ENCODE peak calls at places on chromosomes 11 and 22, in five cellular contexts. One of them, this sample, is unnamed.
A peak's percentile ranks its signal among the peaks of the same experiment; 100 is the strongest.

GRCh38 chr11:65640483-65641207 is 2.7 kb downstream of the SIPA1 start:
- DNase-seq in iPS DF 6.9: no peak
- DNase-seq in heart left ventricle: peak; percentile 70
- DNase-seq in CD8-positive, alpha-beta memory T cell: peak; percentile 57
- DNase-seq in lung: no peak
- DNase-seq in this sample: no peak

GRCh38 chr22:23216331-23217170 is 36.2 kb downstream of the BCR start:
- DNase-seq in iPS DF 6.9: no peak
- DNase-seq in heart left ventricle: no peak
- DNase-seq in CD8-positive, alpha-beta memory T cell: peak; percentile 43
- DNase-seq in lung: no peak
- DNase-seq in this sample: no peak

GRCh38 chr22:43988116-43988817 is 33.0 kb downstream of the SAMM50 start:
- DNase-seq in iPS DF 6.9: no peak
- DNase-seq in heart left ventricle: no peak
- DNase-seq in CD8-positive, alpha-beta memory T cell: no peak
- DNase-seq in lung: no peak
- DNase-seq in this sample: no peak

GRCh38 chr11:28919194-28919593 is 811.0 kb downstream of the METTL15 start:
- DNase-seq in iPS DF 6.9: no peak
- DNase-seq in heart left ventricle: no peak
- DNase-seq in CD8-positive, alpha-beta memory T cell: no peak
- DNase-seq in lung: no peak
- DNase-seq in this sample: no peak

GRCh38 chr11:126607374-126607773 is 251.9 kb downstream of the ST3GAL4 start:
- DNase-seq in iPS DF 6.9: peak; percentile 70
- DNase-seq in heart left ventricle: peak; percentile 26
- DNase-seq in CD8-positive, alpha-beta memory T cell: no peak
- DNase-seq in lung: no peak
- DNase-seq in this sample: peak; percentile 62

GRCh38 chr11:11931461-11932055 is 76.9 kb downstream of the DKK3 start:
- DNase-seq in iPS DF 6.9: no peak
- DNase-seq in heart left ventricle: no peak
- DNase-seq in CD8-positive, alpha-beta memory T cell: peak; percentile 22
- DNase-seq in lung: no peak
- DNase-seq in this sample: no peak

GRCh38 chr11:19080579-19080993 is 20.1 kb upstream of the MRGPRX2 start:
- DNase-seq in iPS DF 6.9: no peak
- DNase-seq in heart left ventricle: no peak
- DNase-seq in CD8-positive, alpha-beta memory T cell: no peak
- DNase-seq in lung: peak; percentile 42
- DNase-seq in this sample: no peak

GRCh38 chr22:44088976-44089570 is 65.0 kb downstream of the PARVB start:
- DNase-seq in iPS DF 6.9: no peak
- DNase-seq in heart left ventricle: peak; percentile 50
- DNase-seq in CD8-positive, alpha-beta memory T cell: no peak
- DNase-seq in lung: no peak
- DNase-seq in this sample: no peak

GRCh38 chr11:130547761-130548490 is 99.5 kb downstream of the ADAMTS15 start:
- DNase-seq in iPS DF 6.9: no peak
- DNase-seq in heart left ventricle: no peak
- DNase-seq in CD8-positive, alpha-beta memory T cell: no peak
- DNase-seq in lung: no peak
- DNase-seq in this sample: no peak

GRCh38 chr11:115284766-115285165 is 219.4 kb downstream of the CADM1 start:
- DNase-seq in iPS DF 6.9: no peak
- DNase-seq in heart left ventricle: no peak
- DNase-seq in CD8-positive, alpha-beta memory T cell: no peak
- DNase-seq in lung: no peak
- DNase-seq in this sample: no peak

GRCh38 chr11:35822815-35823495 is 120.9 kb upstream of the LDLRAD3 start:
- DNase-seq in iPS DF 6.9: no peak
- DNase-seq in heart left ventricle: no peak
- DNase-seq in CD8-positive, alpha-beta memory T cell: no peak
- DNase-seq in lung: no peak
- DNase-seq in this sample: no peak

GRCh38 chr11:31824791-31825452 is 13.8 kb upstream of the PAX6 start:
- DNase-seq in iPS DF 6.9: no peak
- DNase-seq in heart left ventricle: no peak
- DNase-seq in CD8-positive, alpha-beta memory T cell: no peak
- DNase-seq in lung: no peak
- DNase-seq in this sample: no peak

GRCh38 chr11:62400760-62401159 is 18.1 kb upstream of the SCGB1A1 start:
- DNase-seq in iPS DF 6.9: no peak
- DNase-seq in heart left ventricle: peak; percentile 85
- DNase-seq in CD8-positive, alpha-beta memory T cell: no peak
- DNase-seq in lung: peak; percentile 50
- DNase-seq in this sample: peak; percentile 87

GRCh38 chr22:39664485-39665200 is 94.1 kb downstream of the CACNA1I start:
- DNase-seq in iPS DF 6.9: no peak
- DNase-seq in heart left ventricle: no peak
- DNase-seq in CD8-positive, alpha-beta memory T cell: no peak
- DNase-seq in lung: no peak
- DNase-seq in this sample: no peak

GRCh38 chr22:23682827-23683355 is 7.9 kb upstream of the RGL4 start:
- DNase-seq in iPS DF 6.9: no peak
- DNase-seq in heart left ventricle: no peak
- DNase-seq in CD8-positive, alpha-beta memory T cell: no peak
- DNase-seq in lung: no peak
- DNase-seq in this sample: no peak

GRCh38 chr11:48055292-48056132 is 75.2 kb downstream of the PTPRJ start:
- DNase-seq in iPS DF 6.9: no peak
- DNase-seq in heart left ventricle: no peak
- DNase-seq in CD8-positive, alpha-beta memory T cell: peak; percentile 67
- DNase-seq in lung: peak; percentile 48
- DNase-seq in this sample: no peak

GRCh38 chr11:67029146-67029545 is 6.2 kb downstream of the SYT12 start:
- DNase-seq in iPS DF 6.9: no peak
- DNase-seq in heart left ventricle: no peak
- DNase-seq in CD8-positive, alpha-beta memory T cell: no peak
- DNase-seq in lung: no peak
- DNase-seq in this sample: no peak

GRCh38 chr22:27983361-27983791 is 64.3 kb upstream of the PITPNB start:
- DNase-seq in iPS DF 6.9: no peak
- DNase-seq in heart left ventricle: no peak
- DNase-seq in CD8-positive, alpha-beta memory T cell: no peak
- DNase-seq in lung: no peak
- DNase-seq in this sample: peak; percentile 38
- H3K9me3 ChIP-seq in iPS DF 6.9: no peaks in the 10 kb centered on the region
- H3K9me3 ChIP-seq in heart left ventricle: no peaks in the 10 kb centered on the region
- H3K9me3 ChIP-seq in CD8-positive, alpha-beta memory T cell: no peaks in the 10 kb centered on the region
- H3K9me3 ChIP-seq in lung: no peaks in the 10 kb centered on the region
- H3K9me3 ChIP-seq in this sample: no peaks in the 10 kb centered on the region

DNA sequence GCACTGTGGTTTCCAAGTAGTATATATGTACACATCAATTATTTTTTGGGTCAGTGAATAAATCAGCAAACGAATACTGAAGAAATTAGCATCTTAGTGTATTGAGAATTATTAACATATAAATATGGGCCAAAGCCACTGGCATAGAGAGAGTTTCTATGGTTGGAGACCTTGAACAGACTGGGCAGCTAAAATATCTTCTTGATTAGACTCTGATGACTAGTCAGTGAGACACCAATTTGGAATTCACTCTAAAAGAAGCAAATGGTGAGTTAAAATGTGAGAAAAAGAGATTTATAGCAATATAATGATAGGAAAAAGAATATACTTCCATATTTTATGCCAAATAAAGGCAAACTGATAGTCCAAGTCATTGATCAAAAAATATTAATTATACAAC is 731.0 kb upstream of the LUZP2 start:
- DNase-seq in iPS DF 6.9: no peak
- DNase-seq in heart left ventricle: no peak
- DNase-seq in CD8-positive, alpha-beta memory T cell: no peak
- DNase-seq in lung: no peak
- DNase-seq in this sample: no peak
- H3K9me3 ChIP-seq in iPS DF 6.9: no peaks in the 10 kb centered on the region
- H3K9me3 ChIP-seq in heart left ventricle: no peaks in the 10 kb centered on the region
- H3K9me3 ChIP-seq in CD8-positive, alpha-beta memory T cell: no peaks in the 10 kb centered on the region
- H3K9me3 ChIP-seq in lung: no peaks in the 10 kb centered on the region
- H3K9me3 ChIP-seq in this sample: no peaks in the 10 kb centered on the region

GRCh38 chr11:1414650-1415049 is 24.9 kb downstream of the BRSK2 start:
- DNase-seq in iPS DF 6.9: no peak
- DNase-seq in heart left ventricle: no peak
- DNase-seq in CD8-positive, alpha-beta memory T cell: no peak
- DNase-seq in lung: no peak
- DNase-seq in this sample: no peak
- H3K9me3 ChIP-seq in iPS DF 6.9: peaks cover 15% of the 10 kb centered on the region
- H3K9me3 ChIP-seq in heart left ventricle: peaks cover 22% of the 10 kb centered on the region
- H3K9me3 ChIP-seq in CD8-positive, alpha-beta memory T cell: peaks cover 20% of the 10 kb centered on the region
- H3K9me3 ChIP-seq in lung: peaks cover 14% of the 10 kb centered on the region
- H3K9me3 ChIP-seq in this sample: peaks cover 40% of the 10 kb centered on the region

GRCh38 chr22:47690166-47690565 is 927.7 kb downstream of the TBC1D22A start:
- DNase-seq in iPS DF 6.9: no peak
- DNase-seq in heart left ventricle: no peak
- DNase-seq in CD8-positive, alpha-beta memory T cell: no peak
- DNase-seq in lung: no peak
- DNase-seq in this sample: no peak

GRCh38 chr22:47690586-47690985 is 928.1 kb downstream of the TBC1D22A start:
- DNase-seq in iPS DF 6.9: no peak
- DNase-seq in heart left ventricle: no peak
- DNase-seq in CD8-positive, alpha-beta memory T cell: no peak
- DNase-seq in lung: no peak
- DNase-seq in this sample: no peak

GRCh38 chr22:47693606-47694005 is 931.2 kb downstream of the TBC1D22A start:
- DNase-seq in iPS DF 6.9: no peak
- DNase-seq in heart left ventricle: no peak
- DNase-seq in CD8-positive, alpha-beta memory T cell: no peak
- DNase-seq in lung: no peak
- DNase-seq in this sample: no peak

GRCh38 chr22:47692811-47693210 is 930.4 kb downstream of the TBC1D22A start:
- DNase-seq in iPS DF 6.9: no peak
- DNase-seq in heart left ventricle: no peak
- DNase-seq in CD8-positive, alpha-beta memory T cell: no peak
- DNase-seq in lung: no peak
- DNase-seq in this sample: no peak

DNA sequence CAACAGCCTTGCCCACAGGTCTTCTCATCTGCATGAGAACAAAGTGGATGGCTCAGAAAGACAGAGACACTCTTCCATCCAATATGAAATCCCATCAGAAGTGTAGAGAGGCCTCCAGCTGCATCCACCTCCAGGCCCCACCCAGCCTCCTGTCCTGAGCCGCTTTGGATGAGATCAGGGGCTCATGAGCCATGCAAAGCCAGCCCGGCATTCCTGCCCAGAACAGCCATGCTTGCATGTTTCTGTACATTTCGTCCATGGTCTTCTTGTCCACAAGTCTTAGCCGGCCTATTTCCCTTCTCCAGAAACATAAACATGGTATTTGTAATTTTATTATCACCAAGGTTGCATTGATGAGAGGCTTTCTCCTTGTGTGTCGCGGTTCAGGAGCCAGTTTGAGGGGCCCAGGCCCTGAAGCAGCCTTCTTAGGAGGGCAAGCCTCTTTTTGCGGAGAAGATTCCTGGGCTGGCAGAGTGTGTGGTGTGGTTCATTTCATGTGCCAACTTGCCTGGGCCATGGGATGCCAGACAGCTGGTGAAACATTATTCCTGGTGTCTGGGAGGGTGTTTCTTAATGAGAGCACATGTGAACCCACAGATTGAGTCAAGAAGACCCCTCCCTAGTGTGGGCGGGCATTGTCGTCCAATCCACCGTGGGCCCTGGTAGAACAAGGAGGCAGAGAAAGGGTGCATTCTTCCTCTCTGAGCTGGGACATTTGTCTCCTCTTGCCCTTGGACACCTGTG is 928.9 kb downstream of the TBC1D22A start:
- DNase-seq in iPS DF 6.9: no peak
- DNase-seq in heart left ventricle: no peak
- DNase-seq in CD8-positive, alpha-beta memory T cell: no peak
- DNase-seq in lung: no peak
- DNase-seq in this sample: no peak
- H3K9me3 ChIP-seq in iPS DF 6.9: peaks cover 25% of the 10 kb centered on the region
- H3K9me3 ChIP-seq in heart left ventricle: no peaks in the 10 kb centered on the region
- H3K9me3 ChIP-seq in CD8-positive, alpha-beta memory T cell: no peaks in the 10 kb centered on the region
- H3K9me3 ChIP-seq in lung: peaks cover 4% of the 10 kb centered on the region
- H3K9me3 ChIP-seq in this sample: no peaks in the 10 kb centered on the region

GRCh38 chr11:88399171-88399570 is 61.6 kb upstream of the CTSC start:
- DNase-seq in iPS DF 6.9: no peak
- DNase-seq in heart left ventricle: no peak
- DNase-seq in CD8-positive, alpha-beta memory T cell: no peak
- DNase-seq in lung: no peak
- DNase-seq in this sample: no peak

GRCh38 chr11:88402784-88403183 is 65.2 kb upstream of the CTSC start:
- DNase-seq in iPS DF 6.9: no peak
- DNase-seq in heart left ventricle: no peak
- DNase-seq in CD8-positive, alpha-beta memory T cell: no peak
- DNase-seq in lung: no peak
- DNase-seq in this sample: no peak

GRCh38 chr11:88404363-88404762 is 66.8 kb upstream of the CTSC start:
- DNase-seq in iPS DF 6.9: no peak
- DNase-seq in heart left ventricle: no peak
- DNase-seq in CD8-positive, alpha-beta memory T cell: no peak
- DNase-seq in lung: no peak
- DNase-seq in this sample: no peak

GRCh38 chr11:88402192-88402715 is 64.7 kb upstream of the CTSC start:
- DNase-seq in iPS DF 6.9: no peak
- DNase-seq in heart left ventricle: no peak
- DNase-seq in CD8-positive, alpha-beta memory T cell: no peak
- DNase-seq in lung: no peak
- DNase-seq in this sample: no peak

GRCh38 chr11:88398372-88399140 is 61.0 kb upstream of the CTSC start:
- DNase-seq in iPS DF 6.9: no peak
- DNase-seq in heart left ventricle: no peak
- DNase-seq in CD8-positive, alpha-beta memory T cell: no peak
- DNase-seq in lung: no peak
- DNase-seq in this sample: no peak
- H3K9me3 ChIP-seq in iPS DF 6.9: no peaks in the 10 kb centered on the region
- H3K9me3 ChIP-seq in heart left ventricle: no peaks in the 10 kb centered on the region
- H3K9me3 ChIP-seq in CD8-positive, alpha-beta memory T cell: no peaks in the 10 kb centered on the region
- H3K9me3 ChIP-seq in lung: no peaks in the 10 kb centered on the region
- H3K9me3 ChIP-seq in this sample: no peaks in the 10 kb centered on the region

DNA sequence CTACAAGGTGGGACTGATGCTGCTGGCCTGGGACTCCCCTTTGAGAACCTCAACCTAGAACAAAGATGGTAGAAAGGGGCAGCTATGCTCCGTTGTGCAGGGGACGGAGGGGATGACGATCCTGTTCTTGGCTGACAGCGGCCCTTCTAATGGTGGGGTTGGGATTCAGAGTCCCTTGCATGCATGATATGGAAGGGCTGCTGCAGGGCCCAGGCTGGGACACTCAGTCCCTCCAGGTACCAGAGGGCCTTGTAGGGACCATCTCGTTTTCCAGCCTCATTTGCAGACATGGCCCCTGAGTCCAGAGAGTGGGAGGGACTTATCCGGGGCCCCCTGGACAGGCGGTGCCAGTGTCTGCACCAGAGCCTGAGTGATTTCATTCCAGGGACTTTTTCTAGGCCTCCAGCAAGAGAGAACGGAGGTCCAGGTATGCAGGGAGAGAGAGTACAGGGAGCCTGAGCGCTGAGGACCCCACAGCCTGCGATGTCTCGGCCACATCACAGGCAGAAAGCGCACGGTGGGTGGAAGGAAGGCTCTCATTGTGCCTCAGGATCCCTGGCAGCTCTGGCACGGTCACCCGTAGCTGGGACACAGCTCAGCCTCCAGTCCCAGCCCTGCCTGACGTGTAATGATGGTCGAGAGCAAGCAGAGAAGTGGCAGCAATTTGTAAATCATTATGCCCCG is 860.7 kb downstream of the TBC1D22A start:
- DNase-seq in iPS DF 6.9: no peak
- DNase-seq in heart left ventricle: no peak
- DNase-seq in CD8-positive, alpha-beta memory T cell: no peak
- DNase-seq in lung: peak; percentile 14
- DNase-seq in this sample: peak; percentile 47
- H3K9me3 ChIP-seq in iPS DF 6.9: peaks cover 34% of the 10 kb centered on the region
- H3K9me3 ChIP-seq in heart left ventricle: no peaks in the 10 kb centered on the region
- H3K9me3 ChIP-seq in CD8-positive, alpha-beta memory T cell: no peaks in the 10 kb centered on the region
- H3K9me3 ChIP-seq in lung: peaks cover 3% of the 10 kb centered on the region
- H3K9me3 ChIP-seq in this sample: no peaks in the 10 kb centered on the region

GRCh38 chr11:88259431-88259830 is 78.1 kb downstream of the CTSC start:
- DNase-seq in iPS DF 6.9: no peak
- DNase-seq in heart left ventricle: no peak
- DNase-seq in CD8-positive, alpha-beta memory T cell: no peak
- DNase-seq in lung: no peak
- DNase-seq in this sample: no peak
- H3K9me3 ChIP-seq in iPS DF 6.9: peaks cover 2% of the 10 kb centered on the region
- H3K9me3 ChIP-seq in heart left ventricle: peaks cover 43% of the 10 kb centered on the region
- H3K9me3 ChIP-seq in CD8-positive, alpha-beta memory T cell: no peaks in the 10 kb centered on the region
- H3K9me3 ChIP-seq in lung: peaks cover 4% of the 10 kb centered on the region
- H3K9me3 ChIP-seq in this sample: peaks cover 41% of the 10 kb centered on the region